ENCODE peak calls at places on chromosomes 12 and 14, in six cellular contexts. A is EL, I is B cell, G is fibroblast of mammary gland, T is iris pigment epithelial cell, F is HTR-8/SVneo. N is an unnamed sample.
A peak's percentile ranks its signal among the peaks of the same experiment; 100 is the strongest.

GRCh38 chr12:97877404-97877803 is 414.8 kb downstream of the RMST start:
- DNase-seq in A (no peak), I (no peak), G (no peak), T (no peak), F (no peak), N (no peak)

GRCh38 chr14:75941030-75941429 is 40.8 kb downstream of the TGFB3 start:
- DNase-seq in A (no peak), I (no peak), G (peak; percentile 22), T (peak; percentile 46), F (no peak), N (no peak)

GRCh38 chr12:119693006-119693405 is 25.1 kb downstream of the PRKAB1 start:
- DNase-seq in A (peak; percentile 92), I (no peak), G (peak; percentile 97), T (peak; percentile 92), F (peak; percentile 49), N (peak; percentile 86)

GRCh38 chr14:71116206-71117122 is 209.2 kb downstream of the PCNX1 start:
- DNase-seq in A (no peak), I (peak; percentile 57), G (no peak), T (no peak), F (no peak), N (no peak)

GRCh38 chr12:78898416-78898815 is 33.8 kb downstream of the SYT1 start:
- DNase-seq in A (no peak), I (no peak), G (peak; percentile 33), T (peak; percentile 31), F (no peak), N (peak; percentile 26)

GRCh38 chr12:12636641-12637040 is 25.0 kb downstream of the CREBL2 start:
- DNase-seq in A (no peak), I (no peak), G (no peak), T (no peak), F (no peak), N (no peak)

GRCh38 chr12:3834774-3835173 is 38.4 kb downstream of the PARP11 start:
- DNase-seq in A (no peak), I (no peak), G (no peak), T (peak; percentile 82), F (no peak), N (no peak)

GRCh38 chr14:96598332-96598928 is 96.2 kb downstream of the PAPOLA start:
- DNase-seq in A (no peak), I (no peak), G (no peak), T (no peak), F (no peak), N (no peak)

GRCh38 chr12:64236549-64236948 is 14.5 kb upstream of the KICS2 start:
- DNase-seq in A (peak; percentile 14), I (no peak), G (peak; percentile 39), T (peak; percentile 45), F (no peak), N (peak; percentile 33)

GRCh38 chr12:4648099-4648498 is 752 bp downstream of the AKAP3 start:
- DNase-seq in A (no peak), I (no peak), G (peak; percentile 24), T (no peak), F (no peak), N (peak; percentile 27)

GRCh38 chr12:132154941-132155770 is 10.9 kb downstream of the NOC4L start:
- DNase-seq in A (peak; percentile 12), I (no peak), G (no peak), T (no peak), F (no peak), N (peak; percentile 30)

GRCh38 chr12:17192721-17193120 is 586.8 kb upstream of the LMO3 start:
- DNase-seq in A (no peak), I (no peak), G (no peak), T (no peak), F (no peak), N (no peak)

GRCh38 chr14:50619569-50620141 is 48.5 kb downstream of the SAV1 start:
- DNase-seq in A (peak; percentile 48), I (no peak), G (peak; percentile 75), T (peak; percentile 51), F (peak; percentile 34), N (peak; percentile 60)

GRCh38 chr12:101021442-101021841 is 188.6 kb downstream of the SLC5A8 start:
- DNase-seq in A (no peak), I (no peak), G (no peak), T (no peak), F (no peak), N (peak; percentile 22)

GRCh38 chr12:3490848-3491382 is at the start of gene PRMT8:
- DNase-seq in A (no peak), I (no peak), G (no peak), T (peak; percentile 22), F (peak; percentile 17), N (peak; percentile 36)

GRCh38 chr14:53921027-53921426 is 35.6 kb downstream of the BMP4 start:
- DNase-seq in A (no peak), I (no peak), G (no peak), T (no peak), F (no peak), N (no peak)

GRCh38 chr14:83548061-83548839 is 1981.7 kb upstream of the FLRT2 start:
- DNase-seq in A (peak; percentile 82), I (no peak), G (peak; percentile 8), T (peak; percentile 93), F (peak; percentile 58), N (no peak)

GRCh38 chr12:82522762-82523161 is 163.9 kb upstream of the TMTC2 start:
- DNase-seq in A (no peak), I (no peak), G (no peak), T (no peak), F (no peak), N (no peak)

GRCh38 chr12:18864900-18865561 is 127.1 kb downstream of the CAPZA3 start:
- DNase-seq in A (peak; percentile 78), I (no peak), G (peak; percentile 93), T (peak; percentile 55), F (no peak), N (peak; percentile 90)

GRCh38 chr12:130225347-130225746 is 63.1 kb downstream of the FZD10 start:
- DNase-seq in A (no peak), I (no peak), G (no peak), T (no peak), F (no peak), N (no peak)

GRCh38 chr12:108704527-108704926 is 26.8 kb downstream of the CORO1C start:
- DNase-seq in A (no peak), I (no peak), G (no peak), T (no peak), F (no peak), N (no peak)

GRCh38 chr14:58628381-58628780 is 9.4 kb upstream of the DACT1 start:
- DNase-seq in A (no peak), I (no peak), G (no peak), T (no peak), F (no peak), N (no peak)

GRCh38 chr12:30610718-30611117 is 85.0 kb downstream of the IPO8 start:
- DNase-seq in A (no peak), I (no peak), G (no peak), T (peak; percentile 8), F (no peak), N (no peak)

GRCh38 chr14:56145181-56145580 is 27.0 kb downstream of the PELI2 start:
- DNase-seq in A (no peak), I (no peak), G (peak; percentile 48), T (peak; percentile 39), F (no peak), N (no peak)

N was measured in GM23248.